ENCODE peak calls at places on chromosomes 5 and 9, in ten cellular contexts. E is CD4-positive, alpha-beta memory T cell; R is neuronal stem cell; S is A673; W is CD8-positive, alpha-beta T cell; N is aorta; D is OCI-LY7; M is GM23248; Y is hepatocyte; K is gastrocnemius medialis. O is an unnamed sample. For H3K4me1, the result is how much of the 10 kb centered on the place peaks cover.

GRCh38 chr9:38160613-38161215 is 91.7 kb upstream of the SHB start:
- DNase-seq in K (peak), S (peak), D (peak), R (peak), N (peak), Y (peak), E (no peak), M (peak), W (peak), O (peak)

GRCh38 chr9:105216440-105217178 is 27.8 kb upstream of the SLC44A1 start:
- DNase-seq in E (no peak), N (no peak), M (peak), W (no peak), D (no peak), R (no peak), K (no peak), Y (no peak), S (no peak), O (no peak)

GRCh38 chr5:181197326-181197951 is 7.6 kb downstream of the TRIM7 start:
- DNase-seq in M (no peak), N (no peak), Y (no peak), R (no peak), W (no peak), E (no peak), K (no peak), D (no peak), S (no peak), O (no peak)

GRCh38 chr5:71887680-71888079 is 168.6 kb downstream of the CARTPT start:
- DNase-seq in D (peak), N (no peak), W (no peak), Y (peak), K (no peak), R (no peak), S (peak), E (no peak), M (peak), O (no peak)

GRCh38 chr5:180208435-180209081 is 453 bp downstream of the RASGEF1C start:
- DNase-seq in D (no peak), N (no peak), K (no peak), E (no peak), R (peak), S (peak), W (no peak), Y (peak), M (peak), O (no peak)

GRCh38 chr9:125494555-125494920 is 212.5 kb downstream of the MAPKAP1 start:
- DNase-seq in K (no peak), D (no peak), S (no peak), E (no peak), M (peak), N (no peak), Y (no peak), R (no peak), W (no peak), O (no peak)

GRCh38 chr9:98228392-98229089 is 26.9 kb downstream of the TBC1D2 start:
- DNase-seq in W (no peak), R (no peak), D (no peak), E (no peak), Y (peak), N (no peak), K (no peak), M (no peak), S (no peak), O (no peak)

GRCh38 chr5:179240561-179240960 is 104.7 kb downstream of the ADAMTS2 start:
- DNase-seq in E (no peak), K (no peak), W (no peak), S (no peak), Y (no peak), M (no peak), R (no peak), N (no peak), D (no peak), O (no peak)

GRCh38 chr5:92484484-92484883 is 1096.5 kb downstream of the NR2F1-AS1 start:
- DNase-seq in N (no peak), W (no peak), R (no peak), E (no peak), D (no peak), K (no peak), M (no peak), Y (no peak), S (no peak), O (no peak)

GRCh38 chr5:174381241-174381640 is 335.7 kb downstream of the NSG2 start:
- DNase-seq in E (no peak), R (no peak), D (no peak), N (no peak), W (no peak), S (no peak), K (no peak), Y (no peak), M (no peak), O (no peak)

GRCh38 chr5:137743031-137743640 is 7.2 kb upstream of the KLHL3 start:
- DNase-seq in Y (peak), W (peak), K (no peak), S (peak), M (peak), R (peak), N (no peak), E (peak), D (peak), O (peak)

GRCh38 chr5:166486348-166486747 is 1805.1 kb upstream of the WWC1 start:
- DNase-seq in Y (no peak), S (no peak), D (no peak), R (no peak), W (no peak), E (no peak), K (no peak), M (no peak), N (no peak), O (no peak)

GRCh38 chr9:137786511-137786920 is 91.1 kb upstream of the CACNA1B start:
- DNase-seq in W (no peak), D (no peak), M (peak), Y (no peak), E (no peak), K (no peak), S (no peak), R (no peak), N (no peak), O (no peak)

GRCh38 chr5:81241961-81242648 is 9.0 kb downstream of the CKMT2 start:
- DNase-seq in R (no peak), E (no peak), Y (no peak), W (no peak), K (no peak), S (no peak), D (no peak), M (no peak), N (no peak), O (no peak)

GRCh38 chr9:127589955-127590370 is 22.1 kb upstream of the STXBP1 start:
- DNase-seq in N (peak), Y (peak), K (peak), M (peak), S (peak), W (no peak), D (peak), R (peak), E (no peak), O (peak)

GRCh38 chr5:74342948-74343682 is 297.4 kb downstream of the ENC1 start:
- DNase-seq in D (no peak), S (no peak), R (no peak), N (no peak), M (no peak), W (no peak), Y (no peak), E (no peak), K (no peak), O (no peak)

GRCh38 chr5:119398713-119399492 is 43.1 kb downstream of the TNFAIP8 start:
- DNase-seq in R (no peak), M (peak), D (no peak), W (no peak), Y (no peak), S (no peak), K (no peak), N (peak), E (no peak), O (no peak)

GRCh38 chr9:72703574-72703973 is 182.2 kb downstream of the TMC1 start:
- DNase-seq in N (no peak), K (no peak), M (peak), S (no peak), E (no peak), R (no peak), W (no peak), D (no peak), Y (no peak), O (no peak)

DNA sequence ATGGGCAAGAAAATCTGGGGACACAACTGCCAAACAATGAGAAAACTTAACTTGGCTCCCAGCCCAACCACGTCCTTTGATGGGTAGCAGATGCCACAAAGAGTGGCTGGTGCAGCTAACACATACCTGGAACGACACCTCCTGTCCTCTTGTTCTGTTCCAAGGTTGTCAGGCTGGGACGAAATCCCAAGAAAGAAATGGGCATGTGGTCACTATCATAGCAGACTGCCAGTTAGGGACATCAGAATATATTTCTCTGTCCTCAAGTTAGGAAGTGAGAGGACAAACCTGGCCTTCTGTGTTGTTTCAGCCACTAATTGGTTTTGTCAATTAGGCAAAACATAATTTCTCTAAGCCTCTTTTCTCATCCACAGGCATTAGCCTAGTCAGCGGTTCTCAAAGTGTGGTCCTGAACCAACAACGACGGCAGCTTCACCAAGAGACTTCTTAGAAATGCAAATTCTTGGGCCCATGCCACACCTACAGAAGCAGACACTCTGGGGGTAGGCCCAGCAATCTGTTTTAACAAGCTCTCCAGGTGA is 63.4 kb downstream of the RAPGEF1 start:
- DNase-seq in R (no peak), Y (no peak), D (peak), K (no peak), N (no peak), W (peak), M (peak), E (peak), S (no peak), O (no peak)
- H3K4me1 ChIP-seq in R (under half), Y (under half), D (half or more), K (half or more), N (under half), W (half or more), M (under half), E (half or more), S (half or more), O (under half)

GRCh38 chr5:56588125-56588516 is 227.2 kb upstream of the MAP3K1 start:
- DNase-seq in K (no peak), N (no peak), S (no peak), Y (no peak), R (no peak), E (no peak), D (no peak), M (no peak), W (no peak), O (no peak)
- H3K27ac ChIP-seq in K (peak), N (no peak), S (no peak), Y (no peak), R (no peak), E (peak), D (no peak), M (no peak), W (peak), O (no peak)

GRCh38 chr5:154191467-154192261 is 1.1 kb downstream of the GALNT10 start:
- DNase-seq in R (no peak), Y (peak), K (no peak), M (peak), S (no peak), E (peak), D (peak), N (no peak), W (peak), O (no peak)
- H3K4me3 ChIP-seq in R (peak), Y (peak), K (peak), M (peak), S (peak), E (peak), D (peak), N (no peak), W (peak), O (peak)

DNA sequence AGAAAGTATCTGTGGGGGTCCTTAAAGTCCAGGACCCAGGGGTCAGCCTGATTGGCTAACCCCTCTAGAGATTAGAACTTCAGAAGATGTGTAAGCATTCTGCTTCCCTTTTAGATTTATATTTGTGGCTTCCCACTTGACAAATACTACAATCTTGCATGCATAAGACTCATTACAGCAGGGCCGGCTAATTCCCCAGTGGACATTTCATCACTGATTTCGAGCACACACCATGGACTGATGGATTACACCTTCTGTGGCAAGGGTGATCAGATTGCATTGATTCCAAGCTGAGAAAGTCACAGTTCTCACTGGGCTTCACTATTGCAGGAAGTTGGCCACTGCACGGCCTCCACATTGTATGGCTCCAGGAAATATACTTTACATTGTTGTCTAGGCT is 65.8 kb upstream of the DAPK1 start:
- DNase-seq in K (no peak), R (no peak), Y (no peak), E (no peak), N (no peak), D (no peak), M (no peak), W (no peak), S (no peak), O (no peak)
- H3K4me1 ChIP-seq in K (under half), R (under half), Y (under half), E (under half), N (under half), D (under half), M (under half), W (under half), S (under half), O (under half)

DNA sequence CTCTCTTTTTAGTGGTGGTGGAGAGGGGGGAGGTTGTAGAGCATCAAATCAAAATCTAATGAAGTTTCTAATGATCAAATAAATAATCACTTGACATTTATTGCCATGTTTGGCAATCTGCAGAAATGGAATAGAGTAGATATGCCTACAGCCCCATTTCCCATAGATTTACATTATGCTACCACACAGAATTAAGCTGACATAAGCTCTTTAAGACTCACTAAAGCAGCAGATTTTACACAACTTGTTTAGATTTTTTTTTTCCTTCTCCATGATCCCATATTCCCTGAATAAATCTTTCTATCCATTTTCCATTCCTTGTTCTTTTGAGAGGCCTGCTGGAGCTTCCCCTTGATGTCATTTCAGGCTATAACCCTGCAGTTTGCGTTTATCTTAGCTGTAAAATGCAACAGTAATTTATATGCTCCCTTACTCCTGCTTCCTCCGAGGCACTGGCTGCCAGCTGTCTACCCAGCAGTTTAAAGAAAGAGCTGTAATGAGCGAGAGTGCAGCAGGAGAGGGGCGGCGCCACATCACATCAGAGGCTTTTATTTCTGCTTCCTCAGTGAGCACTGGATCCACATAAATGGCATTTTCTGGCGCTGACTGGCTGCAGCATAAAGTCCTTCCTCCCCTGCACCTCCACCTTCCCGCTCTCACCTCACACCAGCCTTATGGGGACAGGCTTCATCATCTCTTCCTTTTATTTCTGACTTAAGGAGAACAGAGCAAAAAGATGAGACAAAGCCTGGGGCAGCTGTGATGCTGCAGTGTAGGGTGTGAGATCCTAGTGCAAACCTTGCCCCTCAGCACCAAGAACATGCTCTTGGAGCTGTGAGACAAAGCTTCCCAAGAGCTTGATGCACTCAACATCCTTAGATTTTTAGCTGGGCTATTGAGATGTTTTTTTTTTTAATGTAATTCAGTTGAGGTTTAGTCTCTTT is 829.4 kb upstream of the ZNF608 start:
- DNase-seq in E (no peak), N (no peak), S (peak), R (peak), Y (peak), M (no peak), D (no peak), W (no peak), K (no peak), O (peak)
- H3K27ac ChIP-seq in E (no peak), N (no peak), S (no peak), R (no peak), Y (no peak), M (no peak), D (no peak), W (no peak), K (no peak), O (peak)

GRCh38 chr5:65197899-65198776 is 283.6 kb downstream of the ADAMTS6 start:
- DNase-seq in D (no peak), Y (no peak), K (no peak), M (no peak), R (no peak), E (no peak), S (no peak), N (no peak), W (no peak), O (peak)
- H3K4me3 ChIP-seq in D (no peak), Y (no peak), K (no peak), M (no peak), R (no peak), E (no peak), S (no peak), N (no peak), W (no peak), O (no peak)

GRCh38 chr5:172736524-172737135 is 34.4 kb downstream of the DUSP1 start:
- DNase-seq in K (no peak), Y (no peak), R (no peak), S (no peak), M (peak), W (no peak), E (no peak), N (no peak), D (no peak), O (peak)

GRCh38 chr5:172743112-172743959 is 27.7 kb downstream of the DUSP1 start:
- DNase-seq in W (no peak), E (no peak), D (no peak), N (no peak), K (no peak), R (no peak), S (no peak), Y (no peak), M (no peak), O (no peak)

GRCh38 chr5:172741206-172741582 is 29.8 kb downstream of the DUSP1 start:
- DNase-seq in Y (no peak), S (no peak), E (no peak), N (no peak), M (no peak), D (no peak), R (no peak), W (no peak), K (no peak), O (no peak)

GRCh38 chr5:172740483-172741205 is 30.4 kb downstream of the DUSP1 start:
- DNase-seq in Y (peak), S (peak), M (peak), R (no peak), K (peak), W (no peak), D (no peak), E (no peak), N (peak), O (peak)

GRCh38 chr5:172739385-172739784 is 31.6 kb downstream of the DUSP1 start:
- DNase-seq in D (no peak), E (no peak), Y (no peak), S (no peak), N (no peak), W (no peak), K (no peak), R (no peak), M (no peak), O (no peak)
- H3K4me1 ChIP-seq in D (under half), E (under half), Y (under half), S (under half), N (under half), W (under half), K (under half), R (under half), M (under half), O (under half)

GRCh38 chr9:214488-215448 is at the start of gene DOCK8:
- DNase-seq in W (peak), K (peak), M (peak), R (peak), N (peak), E (peak), D (peak), Y (peak), S (no peak), O (peak)
- H3K27ac ChIP-seq in W (peak), K (peak), M (no peak), R (no peak), N (no peak), E (peak), D (no peak), Y (peak), S (no peak), O (peak)

DNA sequence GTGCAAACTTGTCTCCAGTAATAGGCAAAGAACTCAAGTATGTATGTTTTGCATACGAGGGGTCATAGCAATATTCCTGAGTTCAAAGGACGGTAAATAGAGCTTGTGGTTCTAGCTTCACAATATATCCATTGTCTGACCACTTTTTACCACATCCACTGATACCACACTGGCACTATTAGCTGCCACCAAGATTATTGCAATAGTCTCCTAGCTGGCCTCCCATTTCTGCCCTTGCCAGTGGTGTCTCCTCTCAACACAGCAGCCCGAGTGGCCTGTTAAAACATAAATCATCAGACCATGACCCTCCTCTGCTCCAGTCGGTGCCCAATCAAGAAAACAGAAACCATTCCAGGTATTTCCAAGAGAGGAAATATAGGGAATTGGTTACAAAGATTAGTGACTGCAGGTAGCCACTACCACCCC is 17.0 kb downstream of the GRXCR2 start:
- DNase-seq in N (no peak), Y (no peak), M (no peak), S (no peak), W (no peak), K (no peak), E (no peak), R (no peak), D (no peak), O (no peak)
- H3K4me3 ChIP-seq in N (no peak), Y (no peak), M (peak), S (no peak), W (no peak), K (peak), E (no peak), R (peak), D (no peak), O (no peak)

DNA sequence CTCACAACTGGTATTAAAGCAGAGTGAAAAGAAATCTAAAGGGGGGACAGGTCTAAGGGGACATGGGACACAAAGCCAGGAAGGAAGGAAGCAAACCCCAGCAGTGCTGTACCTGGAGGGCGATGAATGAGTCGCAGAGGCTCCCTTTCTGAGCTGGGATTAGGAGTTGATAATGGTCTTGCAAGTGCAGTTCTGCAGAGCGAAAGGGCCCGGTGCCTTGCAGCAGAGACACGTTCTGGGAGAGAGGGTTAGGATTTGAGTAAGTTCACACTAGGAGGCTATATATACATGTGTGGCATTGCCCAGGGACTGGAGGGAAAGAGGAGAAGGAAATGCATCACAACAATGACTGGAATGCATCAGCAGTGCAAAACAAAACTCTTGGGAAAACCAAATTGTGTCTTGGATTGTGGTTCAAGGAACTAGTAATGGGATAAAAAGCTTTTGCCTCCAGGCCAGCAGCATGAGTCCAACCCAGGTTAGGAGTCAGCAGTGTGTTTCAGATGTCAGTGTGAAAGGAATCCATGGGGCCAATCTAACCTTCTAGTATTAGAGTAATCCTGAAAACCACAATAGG is 38.8 kb upstream of the LIFR start:
- DNase-seq in M (peak), W (no peak), K (no peak), N (no peak), Y (no peak), S (peak), R (no peak), D (no peak), E (no peak), O (no peak)
- H3K4me1 ChIP-seq in M (under half), W (under half), K (under half), N (under half), Y (under half), S (under half), R (under half), D (under half), E (under half), O (under half)

O was measured in SJCRH30.